ENCODE peak calls at places on chromosome 4, in four cellular contexts. One of them, this sample, is unnamed.

GRCh38 chr4:53015681-53016080 is 153.6 kb downstream of the RASL11B start:
- DNase-seq in fibroblast of lung: peak
- DNase-seq in right cardiac atrium: no peak
- DNase-seq in activated T-cell treated with anti-CD3 and anti-CD28 coated beads for 1 hour: no peak
- DNase-seq in this sample: peak

GRCh38 chr4:6894528-6895498 is 14.8 kb upstream of the TBC1D14 start:
- DNase-seq in fibroblast of lung: no peak
- DNase-seq in right cardiac atrium: no peak
- DNase-seq in activated T-cell treated with anti-CD3 and anti-CD28 coated beads for 1 hour: no peak
- DNase-seq in this sample: no peak

GRCh38 chr4:77473509-77473908 is 132.1 kb upstream of the CXCL13 start:
- DNase-seq in fibroblast of lung: peak
- DNase-seq in right cardiac atrium: no peak
- DNase-seq in activated T-cell treated with anti-CD3 and anti-CD28 coated beads for 1 hour: no peak
- DNase-seq in this sample: peak

GRCh38 chr4:140108713-140109230 is 45.2 kb downstream of the MAML3 start:
- DNase-seq in fibroblast of lung: no peak
- DNase-seq in right cardiac atrium: no peak
- DNase-seq in activated T-cell treated with anti-CD3 and anti-CD28 coated beads for 1 hour: no peak
- DNase-seq in this sample: no peak

GRCh38 chr4:119872344-119873031 is 194.2 kb downstream of the MAD2L1 start:
- DNase-seq in fibroblast of lung: no peak
- DNase-seq in right cardiac atrium: no peak
- DNase-seq in activated T-cell treated with anti-CD3 and anti-CD28 coated beads for 1 hour: no peak
- DNase-seq in this sample: no peak

GRCh38 chr4:89685690-89686089 is 151.3 kb downstream of the SNCA start:
- DNase-seq in fibroblast of lung: no peak
- DNase-seq in right cardiac atrium: no peak
- DNase-seq in activated T-cell treated with anti-CD3 and anti-CD28 coated beads for 1 hour: no peak
- DNase-seq in this sample: no peak

GRCh38 chr4:25213327-25213979 is 20.4 kb upstream of the PI4K2B start:
- DNase-seq in fibroblast of lung: no peak
- DNase-seq in right cardiac atrium: no peak
- DNase-seq in activated T-cell treated with anti-CD3 and anti-CD28 coated beads for 1 hour: no peak
- DNase-seq in this sample: no peak

GRCh38 chr4:678765-679481 is 4.6 kb downstream of the MYL5 start:
- DNase-seq in fibroblast of lung: no peak
- DNase-seq in right cardiac atrium: peak
- DNase-seq in activated T-cell treated with anti-CD3 and anti-CD28 coated beads for 1 hour: no peak
- DNase-seq in this sample: no peak

GRCh38 chr4:24965627-24966026 is 52.8 kb upstream of the CCDC149 start:
- DNase-seq in fibroblast of lung: peak
- DNase-seq in right cardiac atrium: no peak
- DNase-seq in activated T-cell treated with anti-CD3 and anti-CD28 coated beads for 1 hour: no peak
- DNase-seq in this sample: no peak

GRCh38 chr4:151443777-151444176 is 34.8 kb downstream of the FHIP1A start:
- DNase-seq in fibroblast of lung: no peak
- DNase-seq in right cardiac atrium: no peak
- DNase-seq in activated T-cell treated with anti-CD3 and anti-CD28 coated beads for 1 hour: no peak
- DNase-seq in this sample: no peak

GRCh38 chr4:6121941-6122340 is 78.4 kb downstream of the JAKMIP1 start:
- DNase-seq in fibroblast of lung: no peak
- DNase-seq in right cardiac atrium: no peak
- DNase-seq in activated T-cell treated with anti-CD3 and anti-CD28 coated beads for 1 hour: no peak
- DNase-seq in this sample: no peak

GRCh38 chr4:14562901-14563300 is 439.4 kb upstream of the CPEB2 start:
- DNase-seq in fibroblast of lung: no peak
- DNase-seq in right cardiac atrium: no peak
- DNase-seq in activated T-cell treated with anti-CD3 and anti-CD28 coated beads for 1 hour: no peak
- DNase-seq in this sample: no peak

GRCh38 chr4:111362891-111363290 is 740.0 kb upstream of the PITX2 start:
- DNase-seq in fibroblast of lung: peak
- DNase-seq in right cardiac atrium: no peak
- DNase-seq in activated T-cell treated with anti-CD3 and anti-CD28 coated beads for 1 hour: no peak
- DNase-seq in this sample: peak

GRCh38 chr4:53541577-53542206 is 49.6 kb downstream of the LNX1 start:
- DNase-seq in fibroblast of lung: peak
- DNase-seq in right cardiac atrium: no peak
- DNase-seq in activated T-cell treated with anti-CD3 and anti-CD28 coated beads for 1 hour: no peak
- DNase-seq in this sample: peak

GRCh38 chr4:157196050-157196449 is 24.5 kb upstream of the GRIA2 start:
- DNase-seq in fibroblast of lung: no peak
- DNase-seq in right cardiac atrium: no peak
- DNase-seq in activated T-cell treated with anti-CD3 and anti-CD28 coated beads for 1 hour: no peak
- DNase-seq in this sample: no peak

GRCh38 chr4:1408418-1408817 is 2.2 kb upstream of the NKX1-1 start:
- DNase-seq in fibroblast of lung: no peak
- DNase-seq in right cardiac atrium: peak
- DNase-seq in activated T-cell treated with anti-CD3 and anti-CD28 coated beads for 1 hour: no peak
- DNase-seq in this sample: peak

GRCh38 chr4:36841583-36842326 is 402.8 kb upstream of the NWD2 start:
- DNase-seq in fibroblast of lung: no peak
- DNase-seq in right cardiac atrium: no peak
- DNase-seq in activated T-cell treated with anti-CD3 and anti-CD28 coated beads for 1 hour: no peak
- DNase-seq in this sample: no peak

GRCh38 chr4:112973897-112974296 is 75.6 kb upstream of the ANK2 start:
- DNase-seq in fibroblast of lung: no peak
- DNase-seq in right cardiac atrium: no peak
- DNase-seq in activated T-cell treated with anti-CD3 and anti-CD28 coated beads for 1 hour: no peak
- DNase-seq in this sample: no peak

GRCh38 chr4:86834901-86835300 is 14.3 kb downstream of the SLC10A6 start:
- DNase-seq in fibroblast of lung: peak
- DNase-seq in right cardiac atrium: no peak
- DNase-seq in activated T-cell treated with anti-CD3 and anti-CD28 coated beads for 1 hour: no peak
- DNase-seq in this sample: peak

GRCh38 chr4:16289872-16290554 is 63.7 kb upstream of the TAPT1 start:
- DNase-seq in fibroblast of lung: peak
- DNase-seq in right cardiac atrium: no peak
- DNase-seq in activated T-cell treated with anti-CD3 and anti-CD28 coated beads for 1 hour: no peak
- DNase-seq in this sample: peak

GRCh38 chr4:24032371-24032989 is 142.6 kb upstream of the PPARGC1A start:
- DNase-seq in fibroblast of lung: peak
- DNase-seq in right cardiac atrium: no peak
- DNase-seq in activated T-cell treated with anti-CD3 and anti-CD28 coated beads for 1 hour: no peak
- DNase-seq in this sample: peak

GRCh38 chr4:7315286-7315685 is 119.4 kb downstream of the PSAPL1 start:
- DNase-seq in fibroblast of lung: no peak
- DNase-seq in right cardiac atrium: peak
- DNase-seq in activated T-cell treated with anti-CD3 and anti-CD28 coated beads for 1 hour: no peak
- DNase-seq in this sample: no peak

GRCh38 chr4:22522706-22523501 is 7.0 kb upstream of the ADGRA3 start:
- DNase-seq in fibroblast of lung: no peak
- DNase-seq in right cardiac atrium: no peak
- DNase-seq in activated T-cell treated with anti-CD3 and anti-CD28 coated beads for 1 hour: no peak
- DNase-seq in this sample: no peak

GRCh38 chr4:87121332-87122065 is 98.9 kb downstream of the KLHL8 start:
- DNase-seq in fibroblast of lung: peak
- DNase-seq in right cardiac atrium: no peak
- DNase-seq in activated T-cell treated with anti-CD3 and anti-CD28 coated beads for 1 hour: no peak
- DNase-seq in this sample: no peak

GRCh38 chr4:29009908-29010307 is 1710.3 kb upstream of the PCDH7 start:
- DNase-seq in fibroblast of lung: no peak
- DNase-seq in right cardiac atrium: no peak
- DNase-seq in activated T-cell treated with anti-CD3 and anti-CD28 coated beads for 1 hour: no peak
- DNase-seq in this sample: no peak

GRCh38 chr4:41377196-41377595 is 120.5 kb downstream of the UCHL1 start:
- DNase-seq in fibroblast of lung: no peak
- DNase-seq in right cardiac atrium: no peak
- DNase-seq in activated T-cell treated with anti-CD3 and anti-CD28 coated beads for 1 hour: no peak
- DNase-seq in this sample: no peak

GRCh38 chr4:75723117-75723801 is 1.1 kb upstream of the USO1 start:
- DNase-seq in fibroblast of lung: no peak
- DNase-seq in right cardiac atrium: no peak
- DNase-seq in activated T-cell treated with anti-CD3 and anti-CD28 coated beads for 1 hour: no peak
- DNase-seq in this sample: no peak

GRCh38 chr4:74004668-74005067 is 6.2 kb upstream of the CXCL5 start:
- DNase-seq in fibroblast of lung: no peak
- DNase-seq in right cardiac atrium: no peak
- DNase-seq in activated T-cell treated with anti-CD3 and anti-CD28 coated beads for 1 hour: no peak
- DNase-seq in this sample: no peak

GRCh38 chr4:153447175-153447887 is 18.8 kb upstream of the TMEM131L start:
- DNase-seq in fibroblast of lung: peak
- DNase-seq in right cardiac atrium: no peak
- DNase-seq in activated T-cell treated with anti-CD3 and anti-CD28 coated beads for 1 hour: no peak
- DNase-seq in this sample: no peak